ENCODE peak calls at places on chromosomes 4 and X, in six cellular contexts. J is suprapubic skin, L is HCT116, E is esophagus muscularis mucosa, W is spleen, R is upper lobe of left lung. A is an unnamed sample.
A peak's percentile ranks its signal among the peaks of the same experiment; 100 is the strongest.

GRCh38 chr4:17013382-17014006 is 115.0 kb upstream of the LDB2 start:
- DNase-seq in J (no peak), E (peak; percentile 74), L (no peak), R (no peak), W (no peak), A (no peak)

GRCh38 chr4:69594382-69594781 is 45.1 kb downstream of the UGT2A2 start:
- DNase-seq in J (no peak), E (no peak), W (no peak), L (no peak), R (no peak), A (no peak)

GRCh38 chrX:24563291-24564010 is 83.7 kb downstream of the PCYT1B start:
- DNase-seq in L (no peak), R (no peak), W (no peak), J (no peak), E (no peak), A (no peak)

GRCh38 chrX:7926501-7926900 is 712 bp downstream of the PNPLA4 start:
- DNase-seq in L (no peak), J (no peak), W (no peak), E (no peak), R (no peak), A (no peak)

GRCh38 chr4:169619518-169619957 is 840 bp upstream of the CLCN3 start:
- DNase-seq in R (no peak), J (no peak), L (peak; percentile 71), E (no peak), W (peak; percentile 80), A (no peak)

GRCh38 chrX:109774706-109775105 is 41.6 kb upstream of the ACSL4 start:
- DNase-seq in J (no peak), R (no peak), L (no peak), E (no peak), W (no peak), A (no peak)

GRCh38 chr4:44256414-44256813 is 192.2 kb downstream of the KCTD8 start:
- DNase-seq in R (no peak), J (no peak), E (no peak), W (no peak), L (no peak), A (no peak)

GRCh38 chr4:7811536-7812190 is 128.0 kb downstream of the AFAP1 start:
- DNase-seq in E (no peak), J (peak; percentile 74), R (no peak), W (no peak), L (no peak), A (no peak)

GRCh38 chr4:128589384-128589957 is 220.0 kb upstream of the JADE1 start:
- DNase-seq in L (no peak), E (peak; percentile 42), W (no peak), J (no peak), R (no peak), A (no peak)

GRCh38 chr4:825063-825968 is 613 bp downstream of the CPLX1 start:
- DNase-seq in L (no peak), E (no peak), W (peak; percentile 73), R (peak; percentile 87), J (peak; percentile 50), A (no peak)

GRCh38 chr4:18020145-18020670 is 1.3 kb downstream of the LCORL start:
- DNase-seq in L (no peak), W (no peak), J (peak; percentile 62), R (no peak), E (no peak), A (no peak)

GRCh38 chr4:18022572-18023039 is 1.1 kb upstream of the LCORL start:
- DNase-seq in J (no peak), L (no peak), W (no peak), R (no peak), E (no peak), A (no peak)

GRCh38 chr4:18021470-18021719 is 160 bp downstream of the LCORL start:
- DNase-seq in R (no peak), L (no peak), J (no peak), E (no peak), W (no peak), A (no peak)

GRCh38 chr4:18020671-18021469 is 685 bp downstream of the LCORL start:
- DNase-seq in L (peak; percentile 45), E (no peak), J (peak; percentile 86), R (no peak), W (peak; percentile 92), A (peak; percentile 31)

DNA sequence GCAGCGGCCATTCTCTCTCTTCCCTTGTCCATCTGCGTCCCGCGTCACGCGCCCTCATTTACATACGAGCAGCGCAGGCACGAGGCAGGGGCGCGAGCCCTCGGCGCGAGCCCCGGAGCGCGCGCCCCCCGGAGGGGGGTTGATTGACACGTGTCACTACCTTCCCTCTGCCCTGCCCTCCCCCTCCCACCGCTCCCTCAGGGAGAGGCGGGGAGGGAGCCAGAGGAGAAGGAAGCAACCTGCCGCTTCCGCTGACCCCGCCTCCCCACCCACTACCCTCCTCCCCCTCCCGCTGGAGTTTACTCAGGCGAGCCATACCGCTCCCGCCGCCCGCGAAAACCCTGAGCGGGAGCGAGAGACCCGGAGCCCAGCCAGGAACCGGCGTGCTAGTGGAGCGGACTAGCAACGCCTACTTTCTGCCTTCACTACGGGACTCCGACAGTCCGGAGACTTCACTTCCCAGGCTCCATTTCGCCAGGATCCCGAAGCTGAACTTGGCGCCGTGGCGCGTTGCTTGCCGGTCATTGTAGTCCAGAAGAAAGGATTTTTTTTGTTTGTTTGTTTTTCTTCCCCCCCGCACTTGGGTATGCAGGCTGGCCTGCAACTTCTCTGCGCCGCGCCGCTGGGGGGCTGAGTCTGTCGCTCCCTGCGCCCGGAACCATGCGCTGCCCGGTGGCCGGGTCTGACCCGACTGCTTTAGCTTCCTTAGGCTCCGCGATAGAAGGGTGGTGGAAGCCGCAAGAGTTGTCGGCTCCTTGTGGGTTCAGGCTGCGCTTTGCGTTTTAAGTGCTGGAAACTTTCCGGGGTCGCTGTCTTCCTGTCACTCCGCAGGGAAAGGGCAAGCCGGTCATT is at the start of gene LCORL:
- DNase-seq in L (peak; percentile 93), J (peak; percentile 95), W (peak; percentile 99), R (peak; percentile 97), E (peak; percentile 98), A (peak; percentile 73)
- TF ChIP-seq POLR2A in L (no peak), J (no peak), W (no peak), R (no peak), E (no peak), A (no peak)

GRCh38 chr4:52058275-52058674 is 7.2 kb downstream of the SPATA18 start:
- DNase-seq in L (no peak), R (no peak), J (no peak), W (no peak), E (no peak), A (no peak)

GRCh38 chr4:52054254-52054653 is 3.1 kb downstream of the SPATA18 start:
- DNase-seq in E (no peak), W (no peak), R (no peak), J (no peak), L (no peak), A (no peak)

GRCh38 chr4:52057196-52057595 is 6.1 kb downstream of the SPATA18 start:
- DNase-seq in R (no peak), L (no peak), E (no peak), J (no peak), W (no peak), A (no peak)

DNA sequence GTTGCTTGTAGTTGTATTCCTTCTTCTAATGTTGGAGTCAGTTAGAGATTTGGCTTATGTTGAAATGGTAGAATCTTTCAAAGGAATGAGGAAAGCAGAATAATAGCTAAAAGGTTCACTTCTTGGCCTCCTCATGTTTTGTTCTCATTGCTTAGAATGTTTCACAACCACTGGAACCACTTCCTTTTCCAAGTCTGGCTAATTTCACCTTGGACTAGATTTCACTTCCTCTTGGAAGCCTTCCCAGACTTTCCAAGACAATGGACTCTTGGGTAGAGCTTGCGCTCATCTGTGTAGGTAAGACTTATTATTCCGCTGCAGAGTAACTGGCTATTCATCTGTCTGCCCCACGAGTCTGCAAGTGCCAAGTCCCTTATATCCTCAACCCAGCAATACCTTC is 8.3 kb downstream of the SPATA18 start:
- DNase-seq in W (no peak), L (no peak), R (no peak), J (no peak), E (peak; percentile 75), A (no peak)
- TF ChIP-seq POLR2AphosphoS5 in W (no peak), L (no peak), R (no peak), J (no peak), E (no peak), A (no peak)

GRCh38 chrX:49039598-49040375 is 3.4 kb downstream of the TFE3 start:
- DNase-seq in J (peak; percentile 82), E (peak; percentile 94), W (peak; percentile 86), R (no peak), L (peak; percentile 75), A (peak; percentile 42)
- TF ChIP-seq POLR2A in J (no peak), E (no peak), W (no peak), R (no peak), L (no peak), A (no peak)

GRCh38 chrX:13752141-13752540 is 17.6 kb downstream of the OFD1 start:
- DNase-seq in W (no peak), R (no peak), L (no peak), J (no peak), E (no peak), A (no peak)

GRCh38 chrX:13755254-13755653 is 20.7 kb downstream of the OFD1 start:
- DNase-seq in W (no peak), E (no peak), J (no peak), L (no peak), R (no peak), A (no peak)

GRCh38 chrX:13752646-13753045 is 18.1 kb downstream of the OFD1 start:
- DNase-seq in E (no peak), L (no peak), J (no peak), R (no peak), W (no peak), A (no peak)

GRCh38 chrX:13756381-13756780 is 21.8 kb downstream of the OFD1 start:
- DNase-seq in J (no peak), E (no peak), L (no peak), W (no peak), R (no peak), A (no peak)

DNA sequence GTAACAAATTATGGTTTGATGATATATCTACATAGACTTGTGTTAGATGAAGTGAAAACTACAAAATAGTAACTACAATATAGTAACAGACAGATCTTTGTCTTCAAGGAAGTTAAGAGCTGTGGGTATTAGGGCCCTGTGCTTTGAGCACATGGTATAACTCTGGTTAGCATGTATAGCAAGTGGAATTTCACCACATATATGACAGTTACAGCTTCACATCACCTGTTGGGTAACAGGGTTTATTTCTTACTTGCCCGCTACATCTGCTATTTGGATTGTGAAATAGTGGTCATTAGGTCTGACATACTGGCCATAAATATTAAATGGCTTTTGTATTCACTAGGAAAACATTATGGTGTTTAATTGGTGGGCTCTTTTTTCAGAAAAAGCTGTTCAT is 20.2 kb downstream of the OFD1 start:
- DNase-seq in J (no peak), E (no peak), R (no peak), L (no peak), W (no peak), A (no peak)
- TF ChIP-seq POLR2AphosphoS5 in J (no peak), E (no peak), R (no peak), L (no peak), W (no peak), A (no peak)